ENCODE peak calls at places on chromosomes 16 and 17, in five cellular contexts. V is A549, Q is uterus, S is Peyer's patch, O is body of pancreas. L is an unnamed sample.

GRCh38 chr17:78661092-78661770 is 84.0 kb upstream of the DNAH17 start:
- DNase-seq in V (peak; percentile 62), Q (no peak), S (peak; percentile 34), O (no peak), L (peak; percentile 31)

GRCh38 chr17:29572691-29573557 is 4.4 kb downstream of the TP53I13 start:
- DNase-seq in V (no peak), Q (peak; percentile 43), S (peak; percentile 81), O (peak; percentile 61), L (peak; percentile 71)

GRCh38 chr17:4946312-4946976 is 1.9 kb downstream of the PFN1 start:
- DNase-seq in V (no peak), Q (peak; percentile 14), S (no peak), O (no peak), L (no peak)

GRCh38 chr17:30997842-30998241 is 27.0 kb downstream of the RNF135 start:
- DNase-seq in V (no peak), Q (no peak), S (no peak), O (no peak), L (no peak)

GRCh38 chr17:62781356-62781755 is 26.8 kb downstream of the MARCHF10 start:
- DNase-seq in V (no peak), Q (no peak), S (no peak), O (no peak), L (no peak)

GRCh38 chr17:50177983-50178834 is 12.4 kb downstream of the SGCA start:
- DNase-seq in V (peak; percentile 98), Q (peak; percentile 76), S (peak; percentile 86), O (peak; percentile 91), L (peak; percentile 88)

GRCh38 chr17:58932956-58933355 is 173.7 kb downstream of the TRIM37 start:
- DNase-seq in V (no peak), Q (no peak), S (no peak), O (no peak), L (no peak)

GRCh38 chr16:9236319-9236718 is 144.9 kb downstream of the HAPSTR1 start:
- DNase-seq in V (no peak), Q (no peak), S (no peak), O (no peak), L (no peak)

GRCh38 chr16:87704754-87705353 is 60.9 kb downstream of the KLHDC4 start:
- DNase-seq in V (no peak), Q (no peak), S (no peak), O (no peak), L (no peak)

GRCh38 chr17:59498421-59499307 is 66.7 kb upstream of the DHX40 start:
- DNase-seq in V (no peak), Q (no peak), S (no peak), O (no peak), L (no peak)

GRCh38 chr16:56282455-56282854 is 91.2 kb downstream of the GNAO1 start:
- DNase-seq in V (no peak), Q (no peak), S (no peak), O (no peak), L (no peak)

GRCh38 chr16:2090481-2090797 is 42.7 kb downstream of the TSC2 start:
- DNase-seq in V (no peak), Q (no peak), S (no peak), O (peak; percentile 43), L (no peak)

GRCh38 chr16:2090819-2091721 is 43.3 kb downstream of the TSC2 start:
- DNase-seq in V (no peak), Q (no peak), S (peak; percentile 88), O (peak; percentile 93), L (peak; percentile 92)

GRCh38 chr16:2088759-2089358 is 41.1 kb downstream of the TSC2 start:
- DNase-seq in V (no peak), Q (no peak), S (no peak), O (no peak), L (no peak)

GRCh38 chr16:2088192-2088631 is 40.4 kb downstream of the TSC2 start:
- DNase-seq in V (no peak), Q (no peak), S (no peak), O (no peak), L (no peak)

GRCh38 chr16:2089676-2090480 is 42.1 kb downstream of the TSC2 start:
- DNase-seq in V (no peak), Q (no peak), S (no peak), O (peak; percentile 33), L (no peak)
- H3K27ac ChIP-seq in V (no peak overlapping the region), Q (no peak overlapping the region), S (peak overlapping the region; percentile 90), O (peak overlapping the region; percentile 48), L (peak overlapping the region; percentile 36)

DNA sequence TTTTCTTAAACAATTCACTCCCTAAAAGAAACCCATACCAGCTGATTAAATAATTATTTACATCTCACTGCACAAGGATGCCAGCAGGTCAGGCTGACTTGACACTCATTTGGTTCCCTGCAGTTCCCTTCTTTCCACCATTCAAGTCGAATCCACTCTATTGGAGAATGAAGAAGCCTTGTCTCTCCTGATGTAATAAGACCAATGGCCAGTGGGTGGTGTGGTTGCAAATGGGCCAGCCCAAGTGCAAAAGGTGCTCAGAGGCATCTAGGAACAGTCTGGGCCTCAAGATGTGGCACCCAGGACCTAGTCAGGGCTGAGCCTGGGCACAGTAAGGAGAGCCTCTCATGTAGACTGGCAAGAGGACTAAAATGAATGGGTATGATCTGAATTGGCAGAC is 9.3 kb downstream of the C16orf78 start:
- DNase-seq in V (no peak), Q (no peak), S (no peak), O (no peak), L (no peak)
- TF ChIP-seq CTCF in V (no peak), Q (no peak), S (no peak), O (no peak), L (no peak)

GRCh38 chr16:17404903-17405691 is 65.7 kb downstream of the XYLT1 start:
- DNase-seq in V (no peak), Q (peak; percentile 65), S (no peak), O (peak; percentile 62), L (peak; percentile 64)
- H3K27ac ChIP-seq in V (no peak overlapping the region), Q (peak overlapping the region; percentile 79), S (no peak overlapping the region), O (peak overlapping the region; percentile 67), L (peak overlapping the region; percentile 39)

GRCh38 chr17:57889892-57890856 is 40.3 kb upstream of the MRPS23 start:
- DNase-seq in V (peak; percentile 83), Q (peak; percentile 91), S (peak; percentile 60), O (peak; percentile 98), L (peak; percentile 89)
- TF ChIP-seq CTCF in V (no peak), Q (peak; percentile 32), S (no peak), O (peak; percentile 17), L (no peak)

DNA sequence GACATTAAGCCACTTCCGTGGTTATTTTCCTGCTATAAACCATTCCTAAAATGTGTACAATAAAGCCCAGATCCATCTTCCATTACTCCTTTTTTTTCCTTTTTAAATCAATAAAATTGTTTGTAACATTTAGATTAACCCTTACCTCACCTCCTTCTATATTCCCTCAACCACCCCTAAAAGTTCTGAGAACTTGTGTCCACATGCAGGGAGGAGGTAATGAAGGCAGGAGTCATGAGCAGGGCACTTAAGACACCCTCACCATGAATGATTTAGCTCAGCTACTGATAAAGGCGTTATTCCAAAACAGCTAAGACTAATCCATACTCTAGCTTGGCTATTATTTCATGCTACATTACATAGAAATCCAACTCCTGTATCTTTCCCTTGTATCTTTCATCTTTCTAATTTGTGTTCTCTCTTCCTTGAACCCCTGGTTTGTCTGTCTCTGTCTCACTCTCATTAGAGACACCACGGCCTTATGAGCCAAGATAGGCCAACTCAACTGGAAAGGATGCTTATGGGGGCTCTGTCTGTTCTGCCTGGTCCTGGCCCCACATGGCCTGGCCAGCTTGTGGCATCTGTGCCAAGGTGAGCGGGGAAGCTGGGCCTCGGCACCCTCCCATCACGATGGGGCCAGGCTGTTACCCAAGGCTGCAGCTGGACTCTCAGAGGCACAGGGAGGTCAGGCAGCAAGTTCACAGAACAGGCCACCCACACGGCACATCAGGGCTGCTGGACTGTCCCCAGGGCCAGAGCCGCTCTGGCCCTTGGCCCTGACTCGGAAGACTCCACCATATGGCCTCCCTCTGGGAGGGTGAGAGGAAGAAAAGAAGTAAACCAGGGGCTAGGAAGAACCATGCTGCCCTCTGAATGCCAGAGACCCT is 294.4 kb downstream of the SOX9 start:
- DNase-seq in V (no peak), Q (no peak), S (no peak), O (no peak), L (no peak)
- H3K27ac ChIP-seq in V (no peak overlapping the region), Q (no peak overlapping the region), S (no peak overlapping the region), O (no peak overlapping the region), L (no peak overlapping the region)

GRCh38 chr17:67360880-67361279 is 5.5 kb downstream of the PSMD12 start:
- DNase-seq in V (no peak), Q (no peak), S (no peak), O (no peak), L (no peak)

GRCh38 chr17:67364847-67365761 is 1.3 kb downstream of the PSMD12 start:
- DNase-seq in V (no peak), Q (no peak), S (no peak), O (no peak), L (no peak)

GRCh38 chr17:67358612-67359011 is 7.8 kb downstream of the PSMD12 start:
- DNase-seq in V (no peak), Q (no peak), S (no peak), O (no peak), L (no peak)

GRCh38 chr17:67362173-67362572 is 4.2 kb downstream of the PSMD12 start:
- DNase-seq in V (no peak), Q (no peak), S (no peak), O (no peak), L (no peak)

DNA sequence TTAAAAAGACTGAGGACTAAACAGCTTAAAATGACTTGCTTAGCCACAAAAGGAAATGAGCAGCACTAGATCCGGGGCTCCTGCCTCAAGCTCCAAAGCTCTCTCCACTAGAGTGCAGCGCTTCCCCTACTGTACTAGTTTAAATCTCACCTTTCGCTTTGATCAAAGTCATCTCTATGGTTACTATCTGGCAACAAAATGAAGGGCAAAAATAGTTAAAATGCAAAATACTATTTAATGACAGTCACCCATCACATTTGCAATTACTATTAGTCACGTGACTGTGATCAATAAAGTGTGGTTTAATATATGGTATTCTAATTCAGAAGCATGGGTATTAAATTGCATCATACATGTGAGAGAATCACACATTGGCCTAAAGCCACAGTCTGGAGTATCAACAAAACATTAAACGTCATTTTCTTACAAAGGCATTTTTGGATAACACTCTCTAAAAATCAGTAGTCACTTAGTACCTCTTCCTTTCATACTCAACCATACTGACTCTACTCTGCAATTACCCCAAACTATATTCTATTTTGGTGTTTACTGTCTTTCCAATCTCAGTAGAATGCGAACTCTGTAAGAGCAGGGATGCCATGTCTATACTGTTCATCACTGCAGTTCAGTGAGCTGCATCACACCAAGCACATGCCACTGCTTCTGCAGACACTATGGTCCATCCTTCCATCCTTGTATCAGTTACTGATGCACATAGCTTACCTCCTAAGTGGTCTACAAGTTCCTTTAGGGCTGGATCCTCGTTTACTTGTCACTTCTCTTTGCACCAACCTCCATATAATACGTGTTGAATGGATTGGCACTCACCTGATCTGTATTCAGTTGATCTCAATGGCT is 6.2 kb downstream of the PSMD12 start:
- DNase-seq in V (peak; percentile 40), Q (no peak), S (no peak), O (no peak), L (no peak)
- TF ChIP-seq CTCF in V (peak; percentile 32), Q (no peak), S (no peak), O (no peak), L (no peak)

GRCh38 chr17:66273391-66273722 is 29.1 kb upstream of the PRKCA start:
- DNase-seq in V (no peak), Q (no peak), S (no peak), O (no peak), L (no peak)
- H3K27ac ChIP-seq in V (peak overlapping the region; percentile 92), Q (peak overlapping the region; percentile 13), S (no peak overlapping the region), O (no peak overlapping the region), L (no peak overlapping the region)